ENCODE peak calls at places on chromosomes 2 and 18, in seven cellular contexts. Z is endothelial cell of umbilical vein, Q is K562, H is prostate gland, E is breast epithelium, G is sigmoid colon, V is GM12878. N is an unnamed sample.

GRCh38 chr2:45074713-45075112 is 65.5 kb upstream of the SIX2 start:
- DNase-seq in E (no peak), G (no peak), Q (no peak), V (no peak), Z (no peak), H (no peak), N (no peak)

GRCh38 chr18:28201056-28201455 is 24.1 kb upstream of the CDH2 start:
- DNase-seq in Q (no peak), E (no peak), H (no peak), Z (no peak), V (no peak), G (no peak), N (no peak)

GRCh38 chr18:48727685-48728084 is 188.9 kb downstream of the CTIF start:
- DNase-seq in V (no peak), Z (no peak), Q (no peak), E (no peak), H (no peak), G (no peak), N (no peak)

GRCh38 chr2:237060518-237061312 is 25.0 kb upstream of the COPS8 start:
- DNase-seq in G (no peak), E (no peak), H (peak), Z (peak), V (no peak), Q (peak), N (peak)

GRCh38 chr2:171227066-171227782 is 66.5 kb upstream of the TLK1 start:
- DNase-seq in Q (peak), E (no peak), Z (no peak), H (no peak), V (no peak), G (no peak), N (no peak)

GRCh38 chr2:217789003-217789735 is 213.6 kb downstream of the TNS1 start:
- DNase-seq in G (peak), V (no peak), Z (peak), H (peak), E (peak), Q (peak), N (peak)

GRCh38 chr2:219451626-219452360 is 17.1 kb downstream of the SPEG start:
- DNase-seq in H (no peak), Z (no peak), E (no peak), Q (no peak), V (no peak), G (peak), N (no peak)

GRCh38 chr2:204110250-204111183 is 174.0 kb downstream of the ICOS start:
- DNase-seq in E (no peak), Q (no peak), Z (peak), V (no peak), G (no peak), H (no peak), N (no peak)

GRCh38 chr2:160345102-160345501 is 145.0 kb upstream of the ITGB6 start:
- DNase-seq in G (no peak), E (no peak), V (no peak), Q (no peak), Z (no peak), H (no peak), N (no peak)

GRCh38 chr2:75047907-75048625 is 89.6 kb downstream of the POLE4 start:
- DNase-seq in G (no peak), Q (no peak), E (no peak), Z (no peak), V (no peak), H (no peak), N (no peak)

DNA sequence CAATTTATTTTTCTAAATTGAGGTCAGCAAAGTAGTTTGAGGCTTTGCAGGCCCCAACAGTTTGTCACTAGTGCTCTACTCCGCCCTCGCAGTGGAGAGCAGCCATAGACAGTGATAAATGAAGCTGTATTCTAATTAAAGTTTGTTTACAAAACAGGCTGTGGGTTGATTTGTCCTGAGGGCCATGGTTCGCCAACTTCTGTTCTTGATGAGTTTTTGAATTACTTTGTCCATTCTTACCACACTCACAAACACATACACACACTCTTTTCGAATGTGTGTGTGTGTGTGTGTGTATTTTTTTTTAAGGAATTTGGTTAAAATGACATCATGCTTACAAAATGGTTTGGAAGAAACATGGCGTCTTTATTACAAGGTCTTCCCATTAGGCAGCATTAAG is 68.6 kb downstream of the MTCL1 start:
- DNase-seq in G (no peak), Q (no peak), E (no peak), V (no peak), Z (no peak), H (no peak), N (no peak)
- TF ChIP-seq POLR2AphosphoS5 in G (peak), Q (no peak), E (no peak), V (no peak), Z (no peak), H (no peak), N (no peak)

GRCh38 chr2:144333144-144333555 is 186.8 kb downstream of the ZEB2 start:
- DNase-seq in H (no peak), Q (no peak), V (no peak), Z (no peak), G (no peak), E (no peak), N (no peak)

GRCh38 chr2:144334551-144334950 is 185.4 kb downstream of the ZEB2 start:
- DNase-seq in G (no peak), E (no peak), H (no peak), Z (no peak), Q (no peak), V (no peak), N (no peak)

GRCh38 chr2:144330951-144331651 is 188.8 kb downstream of the ZEB2 start:
- DNase-seq in G (no peak), Z (peak), H (no peak), E (no peak), Q (no peak), V (no peak), N (no peak)

GRCh38 chr2:144331652-144332355 is 188.1 kb downstream of the ZEB2 start:
- DNase-seq in V (no peak), E (peak), G (peak), Q (peak), Z (peak), H (peak), N (no peak)

DNA sequence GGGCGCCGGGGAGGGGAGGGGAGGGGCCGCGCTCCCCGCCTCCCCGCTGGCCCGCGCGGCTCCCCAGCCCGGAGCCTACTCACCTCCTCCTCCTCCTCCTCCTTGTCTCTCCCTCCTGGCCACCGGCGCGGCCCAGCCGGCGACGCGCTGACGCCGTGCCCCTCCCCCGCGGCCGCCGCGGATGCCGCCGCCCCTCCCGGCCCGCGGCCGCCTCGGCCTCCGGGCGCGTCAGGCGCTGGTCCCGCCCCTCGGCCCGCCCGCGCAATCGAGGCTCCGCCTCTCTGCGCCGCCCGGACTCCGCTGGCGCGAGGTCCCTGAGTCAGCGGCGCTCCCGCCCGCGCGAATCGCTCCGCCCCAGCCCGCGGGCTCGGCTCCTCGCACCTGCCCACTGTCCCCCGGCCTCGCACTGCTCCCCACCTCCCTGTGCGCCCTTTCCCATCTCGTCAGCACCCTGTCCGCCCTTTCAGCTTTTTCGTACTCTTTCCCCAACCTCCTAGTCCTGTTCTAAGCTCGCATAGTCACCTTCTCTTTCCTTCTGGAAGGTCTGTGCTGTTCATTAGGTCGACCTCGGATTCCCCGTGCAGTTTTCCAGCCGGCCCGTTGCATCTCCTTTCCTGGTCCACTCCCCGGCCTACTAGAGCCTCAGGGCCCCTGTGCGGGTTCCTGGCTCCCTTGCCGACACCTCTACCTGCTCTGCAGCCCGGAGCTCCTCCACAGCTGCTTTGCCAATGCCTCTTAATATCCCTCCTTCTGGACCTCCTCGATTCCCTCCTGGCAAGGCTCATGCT is 187.4 kb downstream of the ZEB2 start:
- DNase-seq in V (no peak), H (peak), Q (peak), G (peak), Z (peak), E (peak), N (peak)
- TF ChIP-seq POLR2A in V (peak), H (no peak), Q (peak), G (no peak), Z (peak), E (no peak), N (no peak)

GRCh38 chr2:61181382-61182058 is 19.5 kb downstream of the C2orf74 start:
- DNase-seq in V (no peak), E (no peak), H (no peak), G (no peak), Q (no peak), Z (no peak), N (no peak)

GRCh38 chr2:61180686-61181085 is 18.7 kb downstream of the C2orf74 start:
- DNase-seq in G (no peak), V (no peak), E (no peak), Z (no peak), Q (no peak), H (no peak), N (no peak)

GRCh38 chr2:61183815-61184214 is 21.8 kb downstream of the C2orf74 start:
- DNase-seq in G (no peak), V (no peak), H (no peak), Q (no peak), Z (no peak), E (no peak), N (no peak)

GRCh38 chr2:61179701-61180639 is 18.0 kb downstream of the C2orf74 start:
- DNase-seq in Q (no peak), H (peak), V (no peak), G (peak), E (no peak), Z (peak), N (peak)

DNA sequence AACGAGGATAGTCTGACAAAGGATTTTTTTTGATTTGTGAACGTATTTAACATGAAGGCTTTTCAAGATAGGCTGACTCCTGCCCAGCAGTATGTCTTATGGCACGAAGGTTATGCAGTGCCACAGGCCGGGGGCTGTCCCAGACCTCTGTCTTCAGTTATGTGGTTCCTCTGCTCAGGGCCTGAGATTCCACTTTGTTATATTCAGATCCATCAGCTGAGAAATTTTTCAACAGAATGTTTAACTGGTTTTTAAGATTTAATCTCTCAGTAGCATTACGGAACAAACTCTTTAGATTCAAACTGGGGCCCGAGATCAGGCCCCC is 20.0 kb downstream of the C2orf74 start:
- DNase-seq in E (no peak), H (no peak), V (no peak), Q (no peak), G (no peak), Z (no peak), N (no peak)
- TF ChIP-seq POLR2AphosphoS5 in E (no peak), H (no peak), V (no peak), Q (no peak), G (no peak), Z (no peak), N (no peak)

GRCh38 chr18:3117493-3118192 is 102.1 kb downstream of the MYOM1 start:
- DNase-seq in H (no peak), V (no peak), E (no peak), Q (no peak), Z (no peak), G (no peak), N (no peak)
- TF ChIP-seq POLR2A in H (no peak), V (no peak), E (no peak), Q (no peak), Z (no peak), G (no peak), N (no peak)

GRCh38 chr18:79951545-79952456 is at the start of gene SLC66A2:
- DNase-seq in V (no peak), E (peak), G (peak), Z (peak), Q (peak), H (peak), N (peak)

GRCh38 chr18:79949571-79950439 is 1.6 kb downstream of the SLC66A2 start:
- DNase-seq in V (no peak), H (no peak), Q (no peak), Z (peak), G (peak), E (peak), N (peak)

GRCh38 chr18:79948719-79949411 is 2.6 kb downstream of the SLC66A2 start:
- DNase-seq in G (peak), H (no peak), Q (no peak), Z (no peak), E (peak), V (no peak), N (peak)

GRCh38 chr18:79952457-79952995 is 1.1 kb upstream of the SLC66A2 start:
- DNase-seq in E (peak), Z (no peak), H (no peak), G (no peak), Q (no peak), V (no peak), N (no peak)

DNA sequence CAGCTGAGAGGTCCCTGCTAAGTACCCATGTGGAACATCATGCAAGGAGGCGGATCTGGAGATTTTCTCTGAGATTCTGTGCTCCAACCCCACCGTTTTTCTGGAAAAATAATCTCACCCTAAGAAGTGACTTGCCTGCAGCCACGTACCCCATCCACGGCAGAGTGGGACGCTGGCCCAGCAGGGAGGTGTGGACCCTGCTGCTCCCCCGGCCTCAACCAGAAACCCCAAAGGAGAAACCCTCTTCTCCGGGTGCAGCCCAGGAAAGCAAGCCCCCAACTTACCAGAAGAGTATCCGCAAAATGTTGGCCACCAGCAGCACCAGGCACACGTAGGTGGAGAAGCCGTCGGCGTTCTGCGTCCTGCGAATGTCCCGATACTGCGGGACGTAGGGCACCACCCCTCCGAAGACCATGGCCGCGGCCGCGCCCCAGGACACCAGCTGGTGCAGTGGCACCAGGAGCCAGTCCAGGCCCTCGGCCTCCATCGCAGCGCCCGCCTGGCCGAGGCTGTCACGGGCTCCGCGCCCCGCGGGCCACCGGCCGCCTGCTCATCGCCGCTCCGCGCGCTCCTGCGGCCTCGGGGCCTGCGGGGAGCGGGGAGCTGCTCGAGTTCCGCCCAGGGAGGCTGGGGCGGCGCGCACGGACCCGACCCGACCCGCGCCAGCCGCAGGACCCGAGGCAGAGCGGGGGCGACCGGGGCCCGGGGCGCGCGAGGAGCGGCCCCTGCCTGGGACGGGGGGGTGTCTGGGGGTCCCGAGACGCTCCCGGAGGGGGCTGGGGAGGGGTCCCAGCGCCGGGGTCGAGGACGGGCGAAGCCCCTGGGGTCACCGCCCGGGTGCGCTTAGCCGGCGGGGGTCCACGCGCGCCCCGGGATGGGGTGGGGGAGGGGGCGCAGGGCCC is 762 bp downstream of the SLC66A2 start:
- DNase-seq in G (peak), V (no peak), H (no peak), Z (peak), E (peak), Q (peak), N (peak)
- TF ChIP-seq POLR2AphosphoS5 in G (no peak), V (no peak), H (no peak), Z (no peak), E (no peak), Q (no peak), N (no peak)

DNA sequence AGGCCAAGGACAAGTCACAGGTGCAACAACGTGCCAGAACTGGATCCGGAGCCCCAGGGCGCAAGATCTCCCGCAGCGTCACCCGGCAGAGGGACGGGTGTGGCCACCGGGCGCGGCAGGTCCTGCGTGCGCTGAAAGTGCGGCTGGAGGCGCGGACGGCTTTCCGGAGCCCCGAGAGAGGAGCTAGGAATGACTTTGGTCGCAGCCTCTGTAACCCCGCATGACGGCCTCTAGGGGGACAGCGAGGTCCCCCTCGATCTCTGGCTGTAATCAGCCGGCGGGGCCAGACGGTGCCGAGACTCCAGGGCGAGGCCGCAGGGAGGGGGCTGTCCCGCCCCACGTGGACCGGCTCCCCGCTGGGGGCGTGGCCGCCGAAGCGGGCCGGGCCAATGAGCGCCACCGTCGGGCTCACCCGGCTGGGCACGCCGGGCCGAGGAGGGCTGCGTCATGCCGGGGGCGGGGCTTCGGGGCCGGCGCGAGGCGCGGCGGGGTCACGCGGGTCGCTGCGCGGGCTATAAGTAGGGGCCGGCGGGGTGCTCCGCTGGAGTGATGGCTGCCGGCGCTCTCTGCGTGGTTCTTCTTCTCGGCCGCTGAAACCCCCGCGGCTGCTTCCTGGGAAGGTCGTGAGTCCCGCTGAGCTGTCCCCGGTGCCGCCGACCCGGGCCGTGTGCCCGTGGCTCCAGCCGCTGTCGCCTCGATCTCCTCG is at the start of gene SLC20A1:
- DNase-seq in Z (peak), Q (peak), E (peak), H (peak), V (peak), G (peak), N (peak)
- TF ChIP-seq POLR2A in Z (peak), Q (peak), E (peak), H (peak), V (peak), G (peak), N (peak)

DNA sequence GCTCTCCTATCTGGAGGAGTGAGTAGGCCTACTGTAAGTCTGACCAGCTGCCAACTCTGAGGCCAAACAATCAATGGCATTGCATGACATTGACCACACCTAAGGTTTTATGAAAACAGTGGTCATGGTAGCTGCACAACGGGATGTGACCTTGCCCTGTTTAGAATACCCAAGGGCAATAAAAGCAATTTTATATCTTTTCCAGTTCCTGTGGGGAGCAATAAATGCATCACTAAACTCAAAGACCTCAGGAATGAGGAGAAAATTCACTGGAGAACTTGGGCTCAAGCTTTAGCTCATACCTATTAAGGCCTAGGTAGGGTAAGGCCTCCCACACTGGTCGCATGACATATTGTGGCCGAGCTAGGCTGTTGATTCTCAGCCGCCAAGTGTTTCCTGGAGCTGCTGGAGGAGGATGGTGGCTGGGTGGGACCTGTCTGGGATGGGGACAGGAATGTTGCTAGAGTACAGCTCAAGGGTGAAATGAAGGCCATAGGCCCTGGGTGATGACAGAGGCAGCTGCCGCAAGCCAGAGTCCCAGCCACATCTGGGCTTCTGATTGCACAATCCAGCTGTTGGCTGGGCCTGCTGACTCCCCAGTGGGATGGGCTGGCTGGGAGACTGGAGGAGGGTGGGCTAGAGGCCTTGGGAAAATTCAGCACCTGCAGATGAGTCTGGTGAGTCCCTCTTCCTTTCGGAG is 313.7 kb downstream of the CYP26B1 start:
- DNase-seq in V (no peak), H (no peak), G (peak), Q (no peak), Z (no peak), E (no peak), N (no peak)
- TF ChIP-seq POLR2AphosphoS5 in V (no peak), H (no peak), G (peak), Q (no peak), Z (no peak), E (peak), N (peak)

DNA sequence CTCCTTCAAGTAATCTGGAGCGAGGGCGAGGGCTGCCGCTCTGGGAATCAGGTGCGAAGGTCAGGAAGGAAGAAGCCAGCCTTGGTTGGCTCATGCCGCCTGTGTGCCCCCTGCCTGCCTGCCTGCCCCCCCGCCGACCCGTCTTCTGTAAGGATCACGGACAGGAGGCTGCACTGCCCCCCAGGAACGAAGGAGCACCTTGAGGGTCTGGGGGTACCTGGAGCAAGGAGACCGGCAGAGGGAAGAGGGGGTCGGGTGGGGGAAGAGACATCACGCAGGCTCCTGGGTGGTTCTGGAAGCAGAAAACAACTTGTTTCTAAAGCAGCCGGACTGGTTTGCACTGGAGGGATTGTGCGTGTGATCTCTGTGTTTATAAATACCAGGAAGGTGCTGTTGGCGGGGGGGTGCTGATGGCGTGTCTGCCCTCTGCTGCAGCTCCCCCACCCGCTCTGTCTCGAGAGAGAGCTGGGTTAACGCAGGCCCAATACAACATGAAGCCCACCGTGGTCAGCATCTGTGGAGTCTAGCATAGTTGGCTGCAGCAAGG is 1.7 kb downstream of the FOSL2 start:
- DNase-seq in E (peak), G (peak), H (peak), Q (no peak), Z (peak), V (no peak), N (peak)
- TF ChIP-seq POLR2A in E (peak), G (peak), H (peak), Q (no peak), Z (peak), V (no peak), N (peak)